ENCODE peak calls at places on chromosome 5, in four cellular contexts. One of them, this sample, is unnamed.

GRCh38 chr5:143837306-143837848 is 25.4 kb downstream of the HMHB1 start:
- DNase-seq in hepatocyte: peak; percentile 54
- DNase-seq in IMR-90: peak; percentile 76
- DNase-seq in A549: no peak
- DNase-seq in this sample: no peak

GRCh38 chr5:10719965-10720364 is 41.1 kb downstream of the DAP start:
- DNase-seq in hepatocyte: no peak
- DNase-seq in IMR-90: peak; percentile 99
- DNase-seq in A549: peak; percentile 89
- DNase-seq in this sample: no peak

GRCh38 chr5:112109331-112109993 is 309.6 kb downstream of the EPB41L4A start:
- DNase-seq in hepatocyte: peak; percentile 66
- DNase-seq in IMR-90: peak; percentile 87
- DNase-seq in A549: peak; percentile 9
- DNase-seq in this sample: peak; percentile 38

GRCh38 chr5:108884736-108885135 is 137.0 kb downstream of the FER start:
- DNase-seq in hepatocyte: no peak
- DNase-seq in IMR-90: peak; percentile 68
- DNase-seq in A549: peak; percentile 5
- DNase-seq in this sample: no peak

GRCh38 chr5:62585751-62586150 is 7.1 kb downstream of the LRRC70 start:
- DNase-seq in hepatocyte: no peak
- DNase-seq in IMR-90: peak; percentile 6
- DNase-seq in A549: no peak
- DNase-seq in this sample: no peak

GRCh38 chr5:159330131-159330530 is at the start of gene IL12B:
- DNase-seq in hepatocyte: no peak
- DNase-seq in IMR-90: peak; percentile 70
- DNase-seq in A549: no peak
- DNase-seq in this sample: no peak

GRCh38 chr5:81778642-81779041 is 27.7 kb upstream of the SSBP2 start:
- DNase-seq in hepatocyte: no peak
- DNase-seq in IMR-90: peak; percentile 48
- DNase-seq in A549: no peak
- DNase-seq in this sample: no peak

GRCh38 chr5:116872486-116872885 is 297.9 kb upstream of the SEMA6A start:
- DNase-seq in hepatocyte: no peak
- DNase-seq in IMR-90: no peak
- DNase-seq in A549: no peak
- DNase-seq in this sample: no peak

GRCh38 chr5:82354543-82354942 is 76.4 kb upstream of the RPS23 start:
- DNase-seq in hepatocyte: no peak
- DNase-seq in IMR-90: no peak
- DNase-seq in A549: no peak
- DNase-seq in this sample: no peak

GRCh38 chr5:101012880-101013279 is 109.8 kb upstream of the ST8SIA4 start:
- DNase-seq in hepatocyte: no peak
- DNase-seq in IMR-90: no peak
- DNase-seq in A549: no peak
- DNase-seq in this sample: no peak
- TF ChIP-seq CTCF in hepatocyte: peak; percentile 26
- TF ChIP-seq CTCF in IMR-90: no peak
- TF ChIP-seq CTCF in A549: no peak
- TF ChIP-seq CTCF in this sample: no peak

GRCh38 chr5:179802950-179803562 is 3.6 kb downstream of the MGAT4B start:
- DNase-seq in hepatocyte: no peak
- DNase-seq in IMR-90: no peak
- DNase-seq in A549: no peak
- DNase-seq in this sample: no peak

GRCh38 chr5:179800696-179801201 is 5.9 kb downstream of the MGAT4B start:
- DNase-seq in hepatocyte: no peak
- DNase-seq in IMR-90: no peak
- DNase-seq in A549: no peak
- DNase-seq in this sample: no peak

GRCh38 chr5:179802207-179802883 is 4.3 kb downstream of the MGAT4B start:
- DNase-seq in hepatocyte: no peak
- DNase-seq in IMR-90: no peak
- DNase-seq in A549: no peak
- DNase-seq in this sample: no peak

GRCh38 chr5:179800071-179800695 is 6.4 kb downstream of the LTC4S start:
- DNase-seq in hepatocyte: no peak
- DNase-seq in IMR-90: no peak
- DNase-seq in A549: no peak
- DNase-seq in this sample: no peak

GRCh38 chr5:179801304-179802206 is 5.1 kb downstream of the MGAT4B start:
- DNase-seq in hepatocyte: peak; percentile 74
- DNase-seq in IMR-90: peak; percentile 48
- DNase-seq in A549: peak; percentile 80
- DNase-seq in this sample: no peak
- TF ChIP-seq CTCF in hepatocyte: peak; percentile 47
- TF ChIP-seq CTCF in IMR-90: peak; percentile 59
- TF ChIP-seq CTCF in A549: peak; percentile 69
- TF ChIP-seq CTCF in this sample: peak; percentile 10

GRCh38 chr5:146778261-146778660 is 100.3 kb downstream of the PPP2R2B start:
- DNase-seq in hepatocyte: no peak
- DNase-seq in IMR-90: no peak
- DNase-seq in A549: no peak
- DNase-seq in this sample: no peak

DNA sequence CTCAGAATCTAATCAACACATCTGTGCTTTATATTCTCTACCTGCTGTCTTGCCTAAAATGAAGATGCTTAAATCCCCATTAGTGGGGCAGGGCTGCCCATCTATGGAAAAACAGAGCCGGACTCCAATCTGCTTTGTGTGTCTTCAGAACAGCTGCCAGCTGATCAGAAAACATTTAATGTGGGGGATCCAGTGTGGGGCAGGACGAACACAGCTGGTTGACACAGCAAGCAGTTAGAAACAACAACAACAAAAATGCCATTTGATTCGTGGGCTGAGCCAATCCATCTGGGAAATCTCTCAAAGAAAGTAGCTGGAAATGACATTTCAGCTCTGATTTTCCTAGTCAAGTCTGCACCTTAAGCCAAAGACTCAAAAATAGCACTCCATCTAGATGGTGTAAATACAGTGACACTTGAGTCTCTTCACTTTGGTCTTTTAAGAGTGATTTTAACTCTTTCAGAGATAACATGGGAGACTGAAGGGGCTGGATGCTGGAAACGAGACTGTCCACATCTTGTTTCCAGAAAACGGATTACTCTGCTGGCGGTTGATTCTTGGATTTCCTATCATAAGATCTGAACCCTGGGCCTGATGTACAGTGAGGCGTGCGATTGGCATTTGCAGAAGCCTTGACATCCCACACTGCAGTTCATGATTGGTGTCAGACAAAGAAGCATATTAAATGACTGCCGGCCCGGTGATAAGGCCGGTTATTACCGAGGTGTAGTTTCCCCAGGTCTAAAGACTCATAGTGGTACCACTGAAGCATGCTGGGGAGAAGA is 99.6 kb downstream of the PPP2R2B start:
- DNase-seq in hepatocyte: no peak
- DNase-seq in IMR-90: no peak
- DNase-seq in A549: no peak
- DNase-seq in this sample: no peak
- TF ChIP-seq CTCF in hepatocyte: no peak
- TF ChIP-seq CTCF in IMR-90: no peak
- TF ChIP-seq CTCF in A549: no peak
- TF ChIP-seq CTCF in this sample: no peak

DNA sequence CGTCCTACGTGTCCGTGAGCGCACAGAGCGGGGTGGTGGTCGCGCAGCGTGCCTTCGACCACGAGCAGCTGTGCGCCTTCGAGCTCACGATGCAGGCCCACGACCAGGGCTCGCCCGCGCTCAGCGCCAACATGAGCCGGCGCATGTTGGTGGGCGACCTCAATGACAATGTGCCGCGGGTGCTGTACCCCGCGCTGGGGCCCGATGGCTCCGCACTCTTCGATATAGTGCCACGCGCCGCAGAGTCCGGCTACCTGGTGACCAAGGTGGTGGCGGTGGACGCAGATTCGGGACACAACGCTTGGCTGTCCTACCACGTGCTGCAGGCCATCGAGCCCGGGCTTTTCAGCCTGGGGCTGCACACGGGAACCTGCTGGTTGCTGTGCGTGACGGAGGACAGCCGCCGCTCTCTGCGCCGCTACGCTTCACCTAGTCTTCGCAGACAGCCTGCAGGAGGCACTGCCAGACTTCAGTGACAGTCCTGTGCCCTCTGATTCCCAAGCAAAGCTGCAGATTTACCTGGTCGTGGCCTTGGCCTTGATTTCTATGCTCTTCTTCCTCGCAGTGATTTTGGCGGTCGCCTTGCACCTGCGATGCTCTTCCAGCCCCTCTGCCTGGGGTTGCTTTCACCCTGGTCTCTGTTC is 2.4 kb upstream of the PCDHGA12 start:
- DNase-seq in hepatocyte: no peak
- DNase-seq in IMR-90: no peak
- DNase-seq in A549: no peak
- DNase-seq in this sample: no peak
- TF ChIP-seq CTCF in hepatocyte: no peak
- TF ChIP-seq CTCF in IMR-90: no peak
- TF ChIP-seq CTCF in A549: no peak
- TF ChIP-seq CTCF in this sample: no peak